ENCODE peak calls at places on chromosomes 3 and 15, in seven cellular contexts. V is small intestine; J is tibial artery; W is natural killer cell; R is activated gamma-delta T cell treated with anti-CD3 and anti-CD28 coated beads, Interleukin-2, amount 50 U/mL, for 16 hours; N is activated T-cell treated with anti-CD3 and anti-CD28 coated beads, Interleukin-2, amount 50 U/mL, for 48 hours; B is activated CD8-positive, alpha-beta memory T cell treated with anti-CD3 and anti-CD28 coated beads for 48 hours. H is an unnamed sample.
A peak's percentile ranks its signal among the peaks of the same experiment; 100 is the strongest.

GRCh38 chr3:18425641-18426403 is 683 bp upstream of the SATB1 start:
- DNase-seq in W (peak; percentile 64), V (peak; percentile 51), B (peak; percentile 52), J (peak; percentile 19), R (peak; percentile 64), N (peak; percentile 80), H (no peak)

GRCh38 chr15:68342351-68342750 is 64.8 kb downstream of the FEM1B start:
- DNase-seq in R (no peak), W (no peak), J (no peak), B (no peak), V (no peak), N (no peak), H (no peak)

GRCh38 chr3:53836084-53836872 is 9.9 kb downstream of the CHDH start:
- DNase-seq in J (no peak), R (no peak), W (no peak), N (no peak), V (no peak), B (no peak), H (no peak)

GRCh38 chr3:24199775-24200247 is 254.7 kb downstream of the NR1D2 start:
- DNase-seq in V (no peak), B (no peak), J (no peak), N (no peak), W (no peak), R (no peak), H (no peak)

GRCh38 chr15:66673410-66674322 is 28.4 kb upstream of the SMAD6 start:
- DNase-seq in N (no peak), V (peak; percentile 67), W (no peak), R (no peak), J (no peak), B (no peak), H (no peak)

GRCh38 chr3:18295171-18295920 is 129.8 kb downstream of the SATB1 start:
- DNase-seq in B (no peak), R (no peak), J (no peak), N (peak; percentile 55), V (peak; percentile 65), W (no peak), H (no peak)

GRCh38 chr3:27462228-27462627 is 22.0 kb downstream of the SLC4A7 start:
- DNase-seq in N (no peak), V (no peak), J (no peak), B (no peak), R (no peak), W (no peak), H (no peak)

GRCh38 chr15:70492240-70493177 is 270.8 kb downstream of the UACA start:
- DNase-seq in V (peak; percentile 66), N (peak; percentile 91), J (peak; percentile 61), W (peak; percentile 81), R (peak; percentile 76), B (peak; percentile 67), H (no peak)

GRCh38 chr3:81300324-81300927 is 461.0 kb downstream of the GBE1 start:
- DNase-seq in W (no peak), V (no peak), B (no peak), J (no peak), N (no peak), R (no peak), H (no peak)

GRCh38 chr15:90211440-90212168 is 10.5 kb downstream of the SEMA4B start:
- DNase-seq in N (no peak), W (no peak), V (peak; percentile 98), J (no peak), B (no peak), R (no peak), H (no peak)

GRCh38 chr15:56772868-56773639 is 39.7 kb upstream of the ZNF280D start:
- DNase-seq in N (no peak), R (no peak), W (no peak), V (peak; percentile 4), B (no peak), J (no peak), H (no peak)

GRCh38 chr15:84992157-84992940 is 10.7 kb downstream of the PDE8A start:
- DNase-seq in B (no peak), J (no peak), W (no peak), V (peak; percentile 90), R (no peak), N (peak; percentile 46), H (no peak)

GRCh38 chr3:17473761-17474160 is 268.7 kb downstream of the TBC1D5 start:
- DNase-seq in B (no peak), W (no peak), V (no peak), N (no peak), R (no peak), J (no peak), H (no peak)

GRCh38 chr3:27903447-27903846 is 181.3 kb upstream of the EOMES start:
- DNase-seq in V (no peak), N (no peak), R (no peak), B (no peak), J (no peak), W (no peak), H (no peak)

GRCh38 chr3:42733501-42734262 is 31.1 kb upstream of the HHATL start:
- DNase-seq in J (no peak), B (no peak), N (no peak), V (no peak), W (no peak), R (no peak), H (peak; percentile 74)

GRCh38 chr3:43727930-43728329 is 37.2 kb downstream of the ABHD5 start:
- DNase-seq in B (no peak), N (no peak), J (no peak), W (no peak), V (no peak), R (no peak), H (no peak)